ENCODE peak calls at places on chromosomes 12 and 14, in ten cellular contexts. A, X, Z, C, Q, K, O, W, Y and E are unnamed samples.

GRCh38 chr12:105467710-105468366 is 137.3 kb downstream of the C12orf75 start:
- DNase-seq in O (no peak), Q (no peak), W (no peak), A (no peak), X (no peak), C (no peak), K (no peak), Z (no peak), Y (peak; percentile 19), E (no peak)

GRCh38 chr14:37970696-37971095 is 237.0 kb upstream of the SSTR1 start:
- DNase-seq in A (no peak), K (no peak), X (no peak), Y (no peak), Q (no peak), O (no peak), Z (no peak), W (no peak), C (no peak), E (no peak)

GRCh38 chr12:88665051-88665450 is 84.8 kb upstream of the KITLG start:
- DNase-seq in K (no peak), Z (peak; percentile 72), Y (no peak), O (no peak), Q (no peak), X (no peak), C (peak; percentile 41), A (no peak), W (no peak), E (no peak)

GRCh38 chr14:67395876-67396189 is 16.1 kb downstream of the PLEK2 start:
- DNase-seq in X (no peak), K (no peak), W (no peak), Y (no peak), A (no peak), O (no peak), Z (no peak), C (no peak), Q (no peak), E (no peak)

GRCh38 chr12:122040579-122041386 is 19.1 kb downstream of the BCL7A start:
- DNase-seq in Q (no peak), O (no peak), C (no peak), X (no peak), W (no peak), Z (no peak), K (no peak), A (no peak), Y (no peak), E (no peak)

GRCh38 chr14:45246151-45246550 is 6.9 kb downstream of the MIS18BP1 start:
- DNase-seq in Z (no peak), X (no peak), K (no peak), Y (no peak), O (no peak), A (no peak), Q (no peak), W (no peak), C (no peak), E (no peak)

GRCh38 chr12:13661005-13661887 is 320.2 kb downstream of the GRIN2B start:
- DNase-seq in C (peak; percentile 67), K (peak; percentile 26), Z (peak; percentile 47), X (peak; percentile 67), Q (peak; percentile 39), A (peak; percentile 61), Y (peak; percentile 32), O (no peak), W (peak; percentile 47), E (no peak)

GRCh38 chr14:73235531-73236155 is 1.7 kb upstream of the PAPLN start:
- DNase-seq in O (no peak), A (peak; percentile 23), Q (no peak), C (peak; percentile 84), Z (no peak), K (peak; percentile 65), W (no peak), X (no peak), Y (no peak), E (no peak)

GRCh38 chr12:49133014-49133413 is 1.8 kb upstream of the TUBA1B start:
- DNase-seq in Y (peak; percentile 45), O (no peak), A (no peak), X (no peak), C (no peak), Q (no peak), Z (no peak), W (no peak), K (no peak), E (no peak)

GRCh38 chr14:89848165-89848564 is 106.4 kb downstream of the EFCAB11 start:
- DNase-seq in Y (no peak), O (no peak), A (no peak), Z (peak; percentile 71), C (peak; percentile 28), Q (no peak), X (no peak), K (no peak), W (no peak), E (no peak)

GRCh38 chr12:56520025-56520810 is 1.4 kb upstream of the RBMS2 start:
- DNase-seq in X (no peak), Q (peak; percentile 49), Y (no peak), O (no peak), C (peak; percentile 58), K (no peak), A (no peak), Z (peak; percentile 8), W (no peak), E (no peak)

GRCh38 chr12:122081697-122082221 is 3.2 kb downstream of the MLXIP start:
- DNase-seq in C (peak; percentile 92), K (peak; percentile 75), X (no peak), O (no peak), Q (peak; percentile 84), Y (no peak), Z (peak; percentile 55), A (peak; percentile 33), W (no peak), E (no peak)

DNA sequence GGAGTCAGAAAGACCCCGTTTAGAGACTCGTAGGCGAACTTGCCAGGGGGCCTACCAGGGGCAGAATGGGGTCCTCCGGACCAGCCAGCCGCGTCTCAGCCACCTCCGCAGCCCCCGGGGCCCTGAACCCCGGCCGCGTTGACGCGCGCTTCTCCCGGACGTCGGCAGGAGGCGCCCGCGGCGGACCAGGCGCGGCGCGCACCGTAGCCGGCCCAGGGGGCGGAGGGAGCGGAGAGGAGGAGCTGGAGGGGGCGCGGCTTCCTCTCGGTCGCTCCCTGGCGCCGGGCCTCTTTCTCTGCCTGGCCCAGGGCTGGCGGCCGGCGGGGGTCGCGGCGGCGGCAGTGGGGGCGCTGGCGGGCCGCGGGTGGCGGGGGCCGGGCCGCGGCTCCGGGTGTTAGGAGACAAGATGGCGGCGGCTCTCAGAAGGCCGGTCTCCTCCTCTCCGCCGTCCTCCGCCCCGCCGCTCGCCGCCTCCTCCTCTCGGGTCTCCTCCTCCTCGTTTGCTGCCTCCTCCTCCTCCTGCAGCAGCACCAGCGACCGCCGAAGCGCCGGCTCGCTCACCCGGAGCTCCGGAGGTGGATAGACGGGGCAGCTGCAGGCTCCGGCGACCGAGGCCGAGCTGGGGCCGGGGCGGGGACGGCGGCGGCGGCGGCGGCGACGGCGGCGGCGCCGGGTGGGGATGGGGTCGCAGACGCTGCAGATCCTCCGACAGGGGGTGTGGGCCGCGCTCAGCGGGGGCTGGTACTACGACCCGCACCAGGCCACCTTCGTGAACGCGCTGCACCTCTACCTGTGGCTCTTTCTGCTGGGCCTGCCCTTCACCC is at the start of gene PCNX1:
- DNase-seq in Y (peak; percentile 98), O (peak; percentile 95), W (peak; percentile 91), K (peak; percentile 93), Q (peak; percentile 93), A (peak; percentile 91), X (peak; percentile 84), C (peak; percentile 93), Z (peak; percentile 79), E (peak; percentile 59)
- TF ChIP-seq CTCF in Y (peak; percentile 72), O (peak; percentile 92), W (peak; percentile 80), K (peak; percentile 84), Q (peak; percentile 85), A (peak; percentile 59), X (peak; percentile 95), C (peak; percentile 85), Z (peak; percentile 80), E (peak; percentile 86)

GRCh38 chr14:32933623-32933942 is 5.1 kb upstream of the NPAS3 start:
- DNase-seq in X (no peak), W (peak; percentile 22), K (no peak), Y (peak; percentile 42), Q (no peak), A (no peak), O (no peak), Z (no peak), C (peak; percentile 32), E (no peak)
- TF ChIP-seq CTCF in X (no peak), W (peak; percentile 63), K (no peak), Y (peak; percentile 58), Q (no peak), A (peak; percentile 22), O (no peak), Z (peak; percentile 11), C (no peak), E (no peak)

GRCh38 chr12:31363416-31363809 is 37.5 kb upstream of the SINHCAF start:
- DNase-seq in X (no peak), C (no peak), Q (no peak), O (no peak), W (no peak), Y (no peak), A (no peak), K (no peak), Z (no peak), E (no peak)
- TF ChIP-seq CTCF in X (no peak), C (no peak), Q (no peak), O (no peak), W (no peak), Y (no peak), A (no peak), K (no peak), Z (no peak), E (no peak)

GRCh38 chr12:50520808-50521207 is 16.0 kb downstream of the DIP2B start:
- DNase-seq in O (no peak), Q (no peak), Y (no peak), Z (no peak), A (peak; percentile 59), W (no peak), X (no peak), K (no peak), C (no peak), E (no peak)
- TF ChIP-seq CTCF in O (no peak), Q (no peak), Y (no peak), Z (no peak), A (no peak), W (no peak), X (no peak), K (no peak), C (no peak), E (no peak)

GRCh38 chr12:51819851-51820720 is 28.4 kb downstream of the FIGNL2 start:
- DNase-seq in O (no peak), Z (no peak), A (no peak), W (no peak), Y (peak; percentile 54), X (no peak), C (no peak), K (peak; percentile 33), Q (no peak), E (no peak)
- TF ChIP-seq CTCF in O (no peak), Z (no peak), A (no peak), W (no peak), Y (peak; percentile 46), X (no peak), C (peak; percentile 25), K (no peak), Q (no peak), E (no peak)